ENCODE peak calls at places on chromosome 16, in nine cellular contexts. V is lower lobe of right lung; U is A673; B is CD8-positive, alpha-beta T cell; X is IMR-90; Y is Panc1; F is spleen; M is ascending aorta; G is endothelial cell of umbilical vein. H is an unnamed sample. For H3K4me1, the result is how much of the 10 kb centered on the place peaks cover.

GRCh38 chr16:23504453-23505179 is 5.7 kb downstream of the GGA2 start:
- DNase-seq in V (peak), U (peak), B (peak), X (peak), Y (peak), F (peak), M (peak), G (peak), H (peak)

GRCh38 chr16:2471016-2471652 is at the start of gene NTN3:
- DNase-seq in V (no peak), U (peak), B (no peak), X (no peak), Y (no peak), F (no peak), M (no peak), G (no peak), H (no peak)

GRCh38 chr16:14098081-14098480 is 27.0 kb downstream of the MRTFB start:
- DNase-seq in V (no peak), U (no peak), B (no peak), X (no peak), Y (no peak), F (no peak), M (no peak), G (no peak), H (no peak)

GRCh38 chr16:50067290-50067853 is 1.6 kb downstream of the HEATR3 start:
- DNase-seq in V (no peak), U (peak), B (no peak), X (peak), Y (no peak), F (peak), M (no peak), G (peak), H (no peak)

GRCh38 chr16:72910371-72910770 is 137.6 kb downstream of the ZFHX3 start:
- DNase-seq in V (no peak), U (no peak), B (no peak), X (no peak), Y (no peak), F (no peak), M (no peak), G (no peak), H (no peak)

GRCh38 chr16:28609631-28610594 is at the start of gene SULT1A1:
- DNase-seq in V (peak), U (peak), B (no peak), X (no peak), Y (no peak), F (peak), M (no peak), G (no peak), H (peak)

GRCh38 chr16:49756971-49757743 is 98.8 kb downstream of the ZNF423 start:
- DNase-seq in V (no peak), U (peak), B (no peak), X (no peak), Y (no peak), F (no peak), M (no peak), G (peak), H (no peak)

GRCh38 chr16:59527206-59527997 is 793.3 kb upstream of the GOT2 start:
- DNase-seq in V (no peak), U (peak), B (no peak), X (peak), Y (no peak), F (no peak), M (no peak), G (no peak), H (no peak)

GRCh38 chr16:73057369-73058210 is 9.7 kb upstream of the ZFHX3 start:
- DNase-seq in V (peak), U (peak), B (no peak), X (no peak), Y (no peak), F (peak), M (no peak), G (peak), H (peak)

GRCh38 chr16:87391324-87391949 is 699 bp upstream of the MAP1LC3B start:
- DNase-seq in V (peak), U (peak), B (no peak), X (no peak), Y (no peak), F (peak), M (no peak), G (no peak), H (peak)

GRCh38 chr16:56833243-56833970 is 31.6 kb upstream of the SLC12A3 start:
- DNase-seq in V (no peak), U (no peak), B (no peak), X (no peak), Y (no peak), F (no peak), M (no peak), G (no peak), H (no peak)

DNA sequence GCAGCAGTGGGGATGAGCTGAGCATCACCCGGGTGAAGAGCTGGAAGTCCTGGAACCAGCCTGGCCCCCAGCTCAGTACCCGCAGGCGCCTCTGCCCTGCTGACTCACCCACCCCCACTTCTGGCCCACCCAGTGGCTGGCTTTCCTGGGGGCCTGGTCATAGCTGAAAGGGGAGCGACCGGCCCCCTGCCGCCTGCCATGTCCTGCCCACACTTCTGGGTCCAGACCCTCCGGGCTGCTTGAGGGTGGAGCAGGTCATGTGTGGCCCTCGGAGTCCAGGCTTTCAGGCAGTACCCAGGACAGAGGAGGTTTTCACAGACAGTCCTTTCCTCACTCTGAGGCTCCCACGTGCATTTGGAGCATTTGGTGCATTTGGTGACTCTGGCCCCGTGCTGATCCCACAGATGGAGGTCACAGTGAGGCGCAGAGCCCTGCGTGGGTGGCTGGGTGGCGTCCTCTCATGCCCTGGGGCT is 7.1 kb upstream of the PIEZO1 start:
- DNase-seq in V (no peak), U (no peak), B (no peak), X (no peak), Y (no peak), F (peak), M (no peak), G (no peak), H (no peak)
- H3K4me1 ChIP-seq in V (under half), U (under half), B (half or more), X (under half), Y (under half), F (half or more), M (under half), G (under half), H (under half)

GRCh38 chr16:66428682-66429251 is 1.7 kb downstream of the BEAN1 start:
- DNase-seq in V (no peak), U (no peak), B (no peak), X (no peak), Y (no peak), F (no peak), M (no peak), G (no peak), H (no peak)

GRCh38 chr16:66427871-66428681 is 981 bp downstream of the BEAN1 start:
- DNase-seq in V (no peak), U (no peak), B (no peak), X (no peak), Y (no peak), F (no peak), M (no peak), G (no peak), H (no peak)

GRCh38 chr16:66430214-66430613 is 3.1 kb downstream of the BEAN1 start:
- DNase-seq in V (no peak), U (no peak), B (no peak), X (no peak), Y (no peak), F (no peak), M (no peak), G (no peak), H (no peak)

GRCh38 chr16:66427451-66427860 is 361 bp downstream of the BEAN1 start:
- DNase-seq in V (no peak), U (no peak), B (no peak), X (no peak), Y (no peak), F (no peak), M (no peak), G (no peak), H (no peak)

GRCh38 chr16:66429290-66429962 is 2.3 kb downstream of the BEAN1 start:
- DNase-seq in V (no peak), U (no peak), B (no peak), X (no peak), Y (no peak), F (no peak), M (no peak), G (no peak), H (no peak)
- TF ChIP-seq CTCF in V (no peak), U (peak), B (no peak), X (no peak), Y (no peak), F (no peak), M (no peak), G (peak), H (no peak)

GRCh38 chr16:86259499-86259898 is 250.8 kb upstream of the FOXF1 start:
- DNase-seq in V (no peak), U (no peak), B (no peak), X (no peak), Y (no peak), F (no peak), M (no peak), G (no peak), H (no peak)
- H3K4me1 ChIP-seq in V (under half), U (under half), B (under half), X (under half), Y (under half), F (under half), M (under half), G (under half), H (under half)

GRCh38 chr16:31479752-31480151 is 3.2 kb upstream of the SLC5A2 start:
- DNase-seq in V (no peak), U (no peak), B (no peak), X (no peak), Y (no peak), F (no peak), M (no peak), G (no peak), H (no peak)
- TF ChIP-seq CTCF in V (no peak), U (no peak), B (no peak), X (no peak), Y (no peak), F (no peak), M (no peak), G (no peak), H (no peak)

DNA sequence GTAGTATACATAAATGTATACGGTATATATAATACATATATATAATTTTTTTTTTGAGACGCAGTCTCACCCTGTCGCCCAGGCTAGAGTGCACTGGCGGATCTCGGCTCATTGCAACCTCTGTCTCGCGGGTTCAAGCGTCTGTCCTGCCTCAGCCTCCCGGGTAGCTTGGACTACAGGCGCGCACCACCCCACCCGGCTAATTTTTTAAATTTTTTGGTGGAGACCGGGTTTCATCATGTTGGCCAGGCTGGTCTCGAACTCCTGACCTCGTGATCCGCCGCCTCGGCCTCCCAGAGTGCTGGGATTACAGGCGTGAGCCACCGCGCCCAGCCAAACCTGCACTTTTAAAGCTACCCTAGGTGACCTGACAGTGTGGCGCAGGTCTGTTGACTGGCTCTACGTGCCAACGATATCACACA is 745 bp downstream of the PAM16 start:
- DNase-seq in V (no peak), U (no peak), B (no peak), X (no peak), Y (no peak), F (no peak), M (no peak), G (no peak), H (no peak)
- H3K4me1 ChIP-seq in V (half or more), U (under half), B (under half), X (under half), Y (under half), F (half or more), M (under half), G (under half), H (under half)

H was measured in body of pancreas.